ENCODE peak calls at places on chromosomes 16 and 17, in seven cellular contexts. One of them, this sample, is unnamed.

GRCh38 chr17:14082848-14083247 is 13.5 kb downstream of the COX10 start:
- DNase-seq in K562: no peak
- DNase-seq in endothelial cell of umbilical vein: no peak
- DNase-seq in HepG2: no peak
- DNase-seq in A549: no peak
- DNase-seq in HCT116: no peak
- DNase-seq in SK-N-SH: no peak
- DNase-seq in this sample: no peak

GRCh38 chr16:88282221-88283041 is 100.3 kb upstream of the ZNF469 start:
- DNase-seq in A549: no peak
- DNase-seq in HepG2: no peak
- DNase-seq in K562: peak
- DNase-seq in HCT116: no peak
- DNase-seq in SK-N-SH: peak
- DNase-seq in endothelial cell of umbilical vein: no peak
- DNase-seq in this sample: peak

GRCh38 chr16:49567940-49568339 is 194.3 kb downstream of the C16orf78 start:
- DNase-seq in SK-N-SH: no peak
- DNase-seq in K562: peak
- DNase-seq in endothelial cell of umbilical vein: no peak
- DNase-seq in HCT116: no peak
- DNase-seq in HepG2: no peak
- DNase-seq in A549: no peak
- DNase-seq in this sample: peak

GRCh38 chr16:11224894-11225676 is 30.9 kb downstream of the SOCS1 start:
- DNase-seq in HCT116: no peak
- DNase-seq in endothelial cell of umbilical vein: no peak
- DNase-seq in HepG2: no peak
- DNase-seq in K562: no peak
- DNase-seq in A549: no peak
- DNase-seq in SK-N-SH: no peak
- DNase-seq in this sample: peak

GRCh38 chr17:6066183-6066948 is 3.8 kb upstream of the WSCD1 start:
- DNase-seq in A549: no peak
- DNase-seq in HCT116: no peak
- DNase-seq in SK-N-SH: no peak
- DNase-seq in K562: peak
- DNase-seq in HepG2: no peak
- DNase-seq in endothelial cell of umbilical vein: no peak
- DNase-seq in this sample: no peak

GRCh38 chr17:41717408-41718286 is 5.5 kb downstream of the GAST start:
- DNase-seq in A549: no peak
- DNase-seq in K562: no peak
- DNase-seq in HepG2: no peak
- DNase-seq in SK-N-SH: no peak
- DNase-seq in HCT116: no peak
- DNase-seq in endothelial cell of umbilical vein: peak
- DNase-seq in this sample: peak

GRCh38 chr16:51085271-51085670 is 65.8 kb downstream of the SALL1 start:
- DNase-seq in endothelial cell of umbilical vein: no peak
- DNase-seq in A549: no peak
- DNase-seq in HCT116: no peak
- DNase-seq in SK-N-SH: no peak
- DNase-seq in HepG2: no peak
- DNase-seq in K562: no peak
- DNase-seq in this sample: no peak

GRCh38 chr17:62819511-62820221 is 11.6 kb upstream of the MARCHF10 start:
- DNase-seq in endothelial cell of umbilical vein: peak
- DNase-seq in HCT116: peak
- DNase-seq in A549: peak
- DNase-seq in HepG2: peak
- DNase-seq in K562: no peak
- DNase-seq in SK-N-SH: peak
- DNase-seq in this sample: peak

GRCh38 chr17:34443832-34444469 is 80.9 kb upstream of the CCL1 start:
- DNase-seq in endothelial cell of umbilical vein: no peak
- DNase-seq in SK-N-SH: peak
- DNase-seq in HepG2: peak
- DNase-seq in A549: peak
- DNase-seq in K562: peak
- DNase-seq in HCT116: no peak
- DNase-seq in this sample: peak

GRCh38 chr17:61492759-61493526 is 40.7 kb downstream of the TBX4 start:
- DNase-seq in endothelial cell of umbilical vein: no peak
- DNase-seq in K562: no peak
- DNase-seq in HCT116: no peak
- DNase-seq in HepG2: peak
- DNase-seq in SK-N-SH: no peak
- DNase-seq in A549: no peak
- DNase-seq in this sample: no peak

GRCh38 chr17:75249564-75249963 is 11.8 kb downstream of the GGA3 start:
- DNase-seq in endothelial cell of umbilical vein: no peak
- DNase-seq in K562: no peak
- DNase-seq in HepG2: no peak
- DNase-seq in HCT116: no peak
- DNase-seq in A549: no peak
- DNase-seq in SK-N-SH: no peak
- DNase-seq in this sample: no peak

GRCh38 chr17:81579298-81579697 is 27.1 kb upstream of the FAAP100 start:
- DNase-seq in HCT116: no peak
- DNase-seq in endothelial cell of umbilical vein: no peak
- DNase-seq in A549: no peak
- DNase-seq in K562: no peak
- DNase-seq in SK-N-SH: no peak
- DNase-seq in HepG2: no peak
- DNase-seq in this sample: no peak

GRCh38 chr17:2701161-2701995 is 10.2 kb downstream of the CLUH start:
- DNase-seq in K562: no peak
- DNase-seq in HCT116: no peak
- DNase-seq in endothelial cell of umbilical vein: no peak
- DNase-seq in HepG2: no peak
- DNase-seq in A549: no peak
- DNase-seq in SK-N-SH: peak
- DNase-seq in this sample: no peak

GRCh38 chr17:81295031-81295677 is at the start of gene SLC38A10:
- DNase-seq in A549: peak
- DNase-seq in K562: peak
- DNase-seq in endothelial cell of umbilical vein: peak
- DNase-seq in SK-N-SH: peak
- DNase-seq in HCT116: peak
- DNase-seq in HepG2: peak
- DNase-seq in this sample: peak

GRCh38 chr16:66979011-66979717 is 9.2 kb upstream of the CES4A start:
- DNase-seq in HCT116: no peak
- DNase-seq in SK-N-SH: no peak
- DNase-seq in K562: peak
- DNase-seq in A549: no peak
- DNase-seq in endothelial cell of umbilical vein: no peak
- DNase-seq in HepG2: no peak
- DNase-seq in this sample: peak

GRCh38 chr16:20309786-20310185 is 17.5 kb downstream of the GP2 start:
- DNase-seq in SK-N-SH: no peak
- DNase-seq in A549: no peak
- DNase-seq in HepG2: no peak
- DNase-seq in endothelial cell of umbilical vein: no peak
- DNase-seq in K562: no peak
- DNase-seq in HCT116: no peak
- DNase-seq in this sample: no peak
- H3K4me3 ChIP-seq in SK-N-SH: no peak
- H3K4me3 ChIP-seq in A549: no peak
- H3K4me3 ChIP-seq in HepG2: no peak
- H3K4me3 ChIP-seq in endothelial cell of umbilical vein: no peak
- H3K4me3 ChIP-seq in K562: no peak
- H3K4me3 ChIP-seq in HCT116: no peak
- H3K4me3 ChIP-seq in this sample: no peak

DNA sequence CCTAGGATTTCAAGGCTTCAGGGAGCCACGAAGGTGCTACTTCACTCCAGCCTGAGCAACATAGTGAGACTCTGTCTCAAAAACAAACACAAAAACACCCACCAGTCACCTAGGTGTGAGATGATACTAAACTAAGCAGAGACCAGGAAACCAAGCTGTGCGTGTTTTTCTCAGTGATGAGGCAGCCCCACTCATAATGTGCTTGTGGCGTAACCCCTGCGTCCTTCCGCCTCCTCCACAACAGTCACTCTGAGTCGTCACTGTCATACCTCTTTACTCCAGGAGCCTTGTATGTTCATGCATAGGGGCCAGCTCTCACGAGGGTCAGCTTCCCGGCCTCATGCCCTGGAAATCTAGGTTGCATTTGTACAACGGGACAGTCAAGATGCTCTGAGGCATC is 31.1 kb upstream of the SLC47A1 start:
- DNase-seq in K562: no peak
- DNase-seq in SK-N-SH: no peak
- DNase-seq in HCT116: no peak
- DNase-seq in endothelial cell of umbilical vein: no peak
- DNase-seq in A549: no peak
- DNase-seq in HepG2: no peak
- DNase-seq in this sample: peak
- TF ChIP-seq MAX in K562: no peak
- TF ChIP-seq MAX in SK-N-SH: no peak
- TF ChIP-seq MAX in HCT116: no peak
- TF ChIP-seq MAX in endothelial cell of umbilical vein: no peak
- TF ChIP-seq MAX in A549: no peak
- TF ChIP-seq MAX in HepG2: no peak
- TF ChIP-seq MAX in this sample: peak

GRCh38 chr17:46732133-46732532 is 86.4 kb downstream of the WNT3 start:
- DNase-seq in A549: no peak
- DNase-seq in endothelial cell of umbilical vein: no peak
- DNase-seq in HCT116: no peak
- DNase-seq in K562: no peak
- DNase-seq in SK-N-SH: no peak
- DNase-seq in HepG2: no peak
- DNase-seq in this sample: no peak
- H3K4me3 ChIP-seq in A549: no peak
- H3K4me3 ChIP-seq in endothelial cell of umbilical vein: no peak
- H3K4me3 ChIP-seq in HCT116: no peak
- H3K4me3 ChIP-seq in K562: no peak
- H3K4me3 ChIP-seq in SK-N-SH: no peak
- H3K4me3 ChIP-seq in HepG2: no peak
- H3K4me3 ChIP-seq in this sample: no peak

GRCh38 chr17:15892244-15892643 is 52.7 kb upstream of the ADORA2B start:
- DNase-seq in endothelial cell of umbilical vein: no peak
- DNase-seq in HCT116: no peak
- DNase-seq in HepG2: no peak
- DNase-seq in A549: no peak
- DNase-seq in K562: no peak
- DNase-seq in SK-N-SH: no peak
- DNase-seq in this sample: no peak
- TF ChIP-seq MAX in endothelial cell of umbilical vein: no peak
- TF ChIP-seq MAX in HCT116: no peak
- TF ChIP-seq MAX in HepG2: no peak
- TF ChIP-seq MAX in A549: no peak
- TF ChIP-seq MAX in K562: no peak
- TF ChIP-seq MAX in SK-N-SH: no peak
- TF ChIP-seq MAX in this sample: no peak

DNA sequence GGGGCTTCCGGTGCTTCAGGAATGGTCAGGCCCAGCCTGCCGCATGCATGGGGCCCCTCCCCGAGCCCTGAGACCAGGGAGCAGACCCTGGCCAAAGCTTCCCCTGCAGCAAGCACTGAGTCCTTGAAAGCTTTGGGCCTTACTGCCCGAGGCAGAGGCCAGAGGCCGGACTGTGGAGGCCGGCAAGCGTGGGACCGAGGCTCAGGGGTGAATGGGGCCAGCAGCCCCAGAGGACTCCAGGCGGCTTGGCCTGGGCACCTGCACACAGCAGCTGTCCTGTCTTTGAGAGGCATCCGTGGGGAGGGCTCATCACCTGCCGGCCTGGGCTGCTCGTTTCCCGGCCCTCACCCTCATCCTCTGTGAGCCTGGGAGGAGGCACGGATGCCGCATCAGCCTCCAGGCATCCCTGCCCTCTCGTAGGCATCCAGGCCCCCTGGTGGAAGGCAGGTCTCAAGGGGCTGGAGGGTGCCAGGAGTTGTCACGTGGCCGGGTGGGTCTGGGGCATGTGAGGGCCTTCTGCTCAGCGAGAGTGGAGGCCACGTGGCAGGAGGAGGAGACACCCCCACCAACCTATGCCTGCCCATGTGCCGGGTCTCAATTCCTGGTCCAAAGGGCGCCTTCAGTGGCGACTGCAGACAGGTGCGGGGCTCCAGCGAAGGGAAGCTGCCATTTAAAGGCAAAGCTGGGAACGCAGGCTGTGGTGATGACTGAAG is 31.4 kb downstream of the CACNA1H start:
- DNase-seq in SK-N-SH: no peak
- DNase-seq in HCT116: no peak
- DNase-seq in A549: no peak
- DNase-seq in HepG2: peak
- DNase-seq in endothelial cell of umbilical vein: no peak
- DNase-seq in K562: no peak
- DNase-seq in this sample: no peak
- H3K4me3 ChIP-seq in SK-N-SH: no peak
- H3K4me3 ChIP-seq in HCT116: no peak
- H3K4me3 ChIP-seq in A549: no peak
- H3K4me3 ChIP-seq in HepG2: no peak
- H3K4me3 ChIP-seq in endothelial cell of umbilical vein: no peak
- H3K4me3 ChIP-seq in K562: no peak
- H3K4me3 ChIP-seq in this sample: no peak

GRCh38 chr17:53141280-53141679 is 681.4 kb upstream of the KIF2B start:
- DNase-seq in endothelial cell of umbilical vein: no peak
- DNase-seq in HCT116: no peak
- DNase-seq in A549: no peak
- DNase-seq in K562: no peak
- DNase-seq in HepG2: no peak
- DNase-seq in SK-N-SH: no peak
- DNase-seq in this sample: no peak

GRCh38 chr17:53148058-53148457 is 674.7 kb upstream of the KIF2B start:
- DNase-seq in SK-N-SH: no peak
- DNase-seq in A549: no peak
- DNase-seq in K562: no peak
- DNase-seq in HCT116: no peak
- DNase-seq in endothelial cell of umbilical vein: no peak
- DNase-seq in HepG2: no peak
- DNase-seq in this sample: no peak

GRCh38 chr17:53137919-53138318 is 684.8 kb upstream of the KIF2B start:
- DNase-seq in HepG2: no peak
- DNase-seq in SK-N-SH: no peak
- DNase-seq in A549: no peak
- DNase-seq in K562: no peak
- DNase-seq in HCT116: no peak
- DNase-seq in endothelial cell of umbilical vein: peak
- DNase-seq in this sample: no peak

GRCh38 chr17:53141731-53142130 is 681.0 kb upstream of the KIF2B start:
- DNase-seq in A549: no peak
- DNase-seq in HCT116: no peak
- DNase-seq in K562: no peak
- DNase-seq in endothelial cell of umbilical vein: no peak
- DNase-seq in HepG2: no peak
- DNase-seq in SK-N-SH: no peak
- DNase-seq in this sample: no peak

DNA sequence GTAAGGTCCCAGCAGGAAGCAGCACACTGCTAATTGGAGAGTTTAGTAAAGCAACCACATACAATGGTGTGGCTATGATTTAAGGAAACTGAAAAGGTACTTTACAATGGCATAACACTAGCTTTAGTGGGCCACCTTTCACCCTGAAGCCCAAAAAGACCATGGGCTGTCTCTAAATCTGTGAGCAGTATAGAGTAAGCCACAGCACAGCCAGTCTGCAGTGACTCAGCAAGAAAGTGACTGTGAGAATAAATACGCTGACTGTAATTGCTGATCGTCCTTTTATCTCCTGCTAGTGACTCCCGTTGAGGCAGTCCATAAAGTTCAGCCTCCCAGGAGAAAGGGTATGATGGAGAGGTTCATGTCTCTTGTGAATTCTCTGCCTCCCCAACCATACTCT is 679.8 kb upstream of the KIF2B start:
- DNase-seq in K562: no peak
- DNase-seq in A549: no peak
- DNase-seq in HCT116: no peak
- DNase-seq in SK-N-SH: no peak
- DNase-seq in endothelial cell of umbilical vein: no peak
- DNase-seq in HepG2: no peak
- DNase-seq in this sample: peak
- TF ChIP-seq MAX in K562: no peak
- TF ChIP-seq MAX in A549: no peak
- TF ChIP-seq MAX in HCT116: no peak
- TF ChIP-seq MAX in SK-N-SH: no peak
- TF ChIP-seq MAX in endothelial cell of umbilical vein: no peak
- TF ChIP-seq MAX in HepG2: no peak
- TF ChIP-seq MAX in this sample: no peak